ENCODE peak calls at places on chromosomes 7 and 10, in ten cellular contexts. One of them, this sample, is unnamed.

GRCh38 chr7:101058355-101058754 is 26.9 kb upstream of the TRIM56 start:
- DNase-seq in breast epithelium: no peak
- DNase-seq in RWPE1: peak
- DNase-seq in body of pancreas: peak
- DNase-seq in ascending aorta: no peak
- DNase-seq in psoas muscle: peak
- DNase-seq in mammary epithelial cell: peak
- DNase-seq in HCT116: peak
- DNase-seq in OCI-LY7: peak
- DNase-seq in cardiac muscle cell: peak
- DNase-seq in this sample: no peak

GRCh38 chr10:86836044-86836443 is 79.6 kb downstream of the BMPR1A start:
- DNase-seq in breast epithelium: no peak
- DNase-seq in RWPE1: no peak
- DNase-seq in body of pancreas: no peak
- DNase-seq in ascending aorta: no peak
- DNase-seq in psoas muscle: no peak
- DNase-seq in mammary epithelial cell: no peak
- DNase-seq in HCT116: no peak
- DNase-seq in OCI-LY7: no peak
- DNase-seq in cardiac muscle cell: no peak
- DNase-seq in this sample: no peak

GRCh38 chr7:108603922-108604684 is 34.4 kb downstream of the DNAJB9 start:
- DNase-seq in breast epithelium: no peak
- DNase-seq in RWPE1: peak
- DNase-seq in body of pancreas: no peak
- DNase-seq in ascending aorta: no peak
- DNase-seq in psoas muscle: no peak
- DNase-seq in mammary epithelial cell: no peak
- DNase-seq in HCT116: no peak
- DNase-seq in OCI-LY7: no peak
- DNase-seq in cardiac muscle cell: no peak
- DNase-seq in this sample: no peak

GRCh38 chr7:141374425-141374824 is 176.8 kb upstream of the AGK start:
- DNase-seq in breast epithelium: no peak
- DNase-seq in RWPE1: no peak
- DNase-seq in body of pancreas: no peak
- DNase-seq in ascending aorta: no peak
- DNase-seq in psoas muscle: no peak
- DNase-seq in mammary epithelial cell: no peak
- DNase-seq in HCT116: no peak
- DNase-seq in OCI-LY7: no peak
- DNase-seq in cardiac muscle cell: no peak
- DNase-seq in this sample: no peak

GRCh38 chr7:21092923-21093702 is 306.4 kb upstream of the SP8 start:
- DNase-seq in breast epithelium: no peak
- DNase-seq in RWPE1: no peak
- DNase-seq in body of pancreas: no peak
- DNase-seq in ascending aorta: no peak
- DNase-seq in psoas muscle: no peak
- DNase-seq in mammary epithelial cell: no peak
- DNase-seq in HCT116: no peak
- DNase-seq in OCI-LY7: no peak
- DNase-seq in cardiac muscle cell: no peak
- DNase-seq in this sample: no peak

GRCh38 chr10:49182776-49183175 is 5.4 kb downstream of the TMEM273 start:
- DNase-seq in breast epithelium: no peak
- DNase-seq in RWPE1: no peak
- DNase-seq in body of pancreas: no peak
- DNase-seq in ascending aorta: no peak
- DNase-seq in psoas muscle: no peak
- DNase-seq in mammary epithelial cell: no peak
- DNase-seq in HCT116: no peak
- DNase-seq in OCI-LY7: no peak
- DNase-seq in cardiac muscle cell: no peak
- DNase-seq in this sample: no peak

GRCh38 chr10:49270565-49270964 is 28.4 kb upstream of the C10orf71 start:
- DNase-seq in breast epithelium: no peak
- DNase-seq in RWPE1: no peak
- DNase-seq in body of pancreas: no peak
- DNase-seq in ascending aorta: no peak
- DNase-seq in psoas muscle: no peak
- DNase-seq in mammary epithelial cell: no peak
- DNase-seq in HCT116: no peak
- DNase-seq in OCI-LY7: no peak
- DNase-seq in cardiac muscle cell: no peak
- DNase-seq in this sample: no peak

GRCh38 chr7:36165802-36166201 is 12.7 kb downstream of the EEPD1 start:
- DNase-seq in breast epithelium: no peak
- DNase-seq in RWPE1: no peak
- DNase-seq in body of pancreas: no peak
- DNase-seq in ascending aorta: no peak
- DNase-seq in psoas muscle: no peak
- DNase-seq in mammary epithelial cell: no peak
- DNase-seq in HCT116: no peak
- DNase-seq in OCI-LY7: no peak
- DNase-seq in cardiac muscle cell: no peak
- DNase-seq in this sample: no peak

GRCh38 chr10:26737730-26738129 is 40.2 kb downstream of the PDSS1 start:
- DNase-seq in breast epithelium: no peak
- DNase-seq in RWPE1: no peak
- DNase-seq in body of pancreas: peak
- DNase-seq in ascending aorta: no peak
- DNase-seq in psoas muscle: no peak
- DNase-seq in mammary epithelial cell: peak
- DNase-seq in HCT116: no peak
- DNase-seq in OCI-LY7: peak
- DNase-seq in cardiac muscle cell: no peak
- DNase-seq in this sample: no peak

GRCh38 chr7:39952791-39953190 is 2.7 kb downstream of the CDK13 start:
- DNase-seq in breast epithelium: no peak
- DNase-seq in RWPE1: no peak
- DNase-seq in body of pancreas: no peak
- DNase-seq in ascending aorta: no peak
- DNase-seq in psoas muscle: no peak
- DNase-seq in mammary epithelial cell: peak
- DNase-seq in HCT116: no peak
- DNase-seq in OCI-LY7: no peak
- DNase-seq in cardiac muscle cell: no peak
- DNase-seq in this sample: no peak

GRCh38 chr10:122648599-122649428 is 50.8 kb downstream of the C10orf120 start:
- DNase-seq in breast epithelium: no peak
- DNase-seq in RWPE1: peak
- DNase-seq in body of pancreas: peak
- DNase-seq in ascending aorta: no peak
- DNase-seq in psoas muscle: peak
- DNase-seq in mammary epithelial cell: peak
- DNase-seq in HCT116: peak
- DNase-seq in OCI-LY7: peak
- DNase-seq in cardiac muscle cell: peak
- DNase-seq in this sample: no peak

GRCh38 chr10:132387723-132388210 is 9.2 kb upstream of the PWWP2B start:
- DNase-seq in breast epithelium: no peak
- DNase-seq in RWPE1: peak
- DNase-seq in body of pancreas: peak
- DNase-seq in ascending aorta: peak
- DNase-seq in psoas muscle: peak
- DNase-seq in mammary epithelial cell: no peak
- DNase-seq in HCT116: no peak
- DNase-seq in OCI-LY7: peak
- DNase-seq in cardiac muscle cell: peak
- DNase-seq in this sample: no peak

GRCh38 chr10:127612-128432 is 7.4 kb upstream of the ZMYND11 start:
- DNase-seq in breast epithelium: no peak
- DNase-seq in RWPE1: no peak
- DNase-seq in body of pancreas: peak
- DNase-seq in ascending aorta: no peak
- DNase-seq in psoas muscle: no peak
- DNase-seq in mammary epithelial cell: no peak
- DNase-seq in HCT116: no peak
- DNase-seq in OCI-LY7: peak
- DNase-seq in cardiac muscle cell: no peak
- DNase-seq in this sample: no peak

GRCh38 chr10:9253121-9253520 is 1198.6 kb downstream of the GATA3 start:
- DNase-seq in breast epithelium: no peak
- DNase-seq in RWPE1: peak
- DNase-seq in body of pancreas: no peak
- DNase-seq in ascending aorta: no peak
- DNase-seq in psoas muscle: no peak
- DNase-seq in mammary epithelial cell: peak
- DNase-seq in HCT116: no peak
- DNase-seq in OCI-LY7: no peak
- DNase-seq in cardiac muscle cell: no peak
- DNase-seq in this sample: no peak

GRCh38 chr10:16894834-16895233 is 77.6 kb upstream of the RSU1 start:
- DNase-seq in breast epithelium: no peak
- DNase-seq in RWPE1: no peak
- DNase-seq in body of pancreas: no peak
- DNase-seq in ascending aorta: no peak
- DNase-seq in psoas muscle: no peak
- DNase-seq in mammary epithelial cell: no peak
- DNase-seq in HCT116: no peak
- DNase-seq in OCI-LY7: no peak
- DNase-seq in cardiac muscle cell: no peak
- DNase-seq in this sample: no peak

GRCh38 chr10:103616705-103617361 is 123.3 kb downstream of the NEURL1 start:
- DNase-seq in breast epithelium: peak
- DNase-seq in RWPE1: no peak
- DNase-seq in body of pancreas: peak
- DNase-seq in ascending aorta: no peak
- DNase-seq in psoas muscle: peak
- DNase-seq in mammary epithelial cell: no peak
- DNase-seq in HCT116: no peak
- DNase-seq in OCI-LY7: no peak
- DNase-seq in cardiac muscle cell: no peak
- DNase-seq in this sample: no peak

GRCh38 chr7:150382844-150383225 is 3.7 kb downstream of the ZNF775 start:
- DNase-seq in breast epithelium: no peak
- DNase-seq in RWPE1: no peak
- DNase-seq in body of pancreas: no peak
- DNase-seq in ascending aorta: no peak
- DNase-seq in psoas muscle: no peak
- DNase-seq in mammary epithelial cell: no peak
- DNase-seq in HCT116: no peak
- DNase-seq in OCI-LY7: no peak
- DNase-seq in cardiac muscle cell: no peak
- DNase-seq in this sample: no peak

GRCh38 chr7:51160990-51161615 is 155.5 kb downstream of the COBL start:
- DNase-seq in breast epithelium: peak
- DNase-seq in RWPE1: peak
- DNase-seq in body of pancreas: peak
- DNase-seq in ascending aorta: no peak
- DNase-seq in psoas muscle: peak
- DNase-seq in mammary epithelial cell: peak
- DNase-seq in HCT116: peak
- DNase-seq in OCI-LY7: peak
- DNase-seq in cardiac muscle cell: peak
- DNase-seq in this sample: no peak

GRCh38 chr10:110284262-110284661 is 20.5 kb downstream of the SMNDC1 start:
- DNase-seq in breast epithelium: no peak
- DNase-seq in RWPE1: no peak
- DNase-seq in body of pancreas: no peak
- DNase-seq in ascending aorta: no peak
- DNase-seq in psoas muscle: no peak
- DNase-seq in mammary epithelial cell: no peak
- DNase-seq in HCT116: no peak
- DNase-seq in OCI-LY7: no peak
- DNase-seq in cardiac muscle cell: no peak
- DNase-seq in this sample: no peak
- H3K27ac ChIP-seq in breast epithelium: no peak
- H3K27ac ChIP-seq in RWPE1: no peak
- H3K27ac ChIP-seq in body of pancreas: no peak
- H3K27ac ChIP-seq in ascending aorta: no peak
- H3K27ac ChIP-seq in psoas muscle: no peak
- H3K27ac ChIP-seq in mammary epithelial cell: no peak
- H3K27ac ChIP-seq in HCT116: no peak
- H3K27ac ChIP-seq in OCI-LY7: no peak
- H3K27ac ChIP-seq in cardiac muscle cell: no peak
- H3K27ac ChIP-seq in this sample: no peak

GRCh38 chr10:14032406-14032998 is 298.2 kb downstream of the FRMD4A start:
- DNase-seq in breast epithelium: no peak
- DNase-seq in RWPE1: no peak
- DNase-seq in body of pancreas: no peak
- DNase-seq in ascending aorta: no peak
- DNase-seq in psoas muscle: no peak
- DNase-seq in mammary epithelial cell: no peak
- DNase-seq in HCT116: peak
- DNase-seq in OCI-LY7: peak
- DNase-seq in cardiac muscle cell: peak
- DNase-seq in this sample: no peak
- TF ChIP-seq CTCF in breast epithelium: peak
- TF ChIP-seq CTCF in RWPE1: peak
- TF ChIP-seq CTCF in body of pancreas: peak
- TF ChIP-seq CTCF in ascending aorta: peak
- TF ChIP-seq CTCF in psoas muscle: peak
- TF ChIP-seq CTCF in mammary epithelial cell: peak
- TF ChIP-seq CTCF in HCT116: peak
- TF ChIP-seq CTCF in OCI-LY7: peak
- TF ChIP-seq CTCF in cardiac muscle cell: peak
- TF ChIP-seq CTCF in this sample: peak

DNA sequence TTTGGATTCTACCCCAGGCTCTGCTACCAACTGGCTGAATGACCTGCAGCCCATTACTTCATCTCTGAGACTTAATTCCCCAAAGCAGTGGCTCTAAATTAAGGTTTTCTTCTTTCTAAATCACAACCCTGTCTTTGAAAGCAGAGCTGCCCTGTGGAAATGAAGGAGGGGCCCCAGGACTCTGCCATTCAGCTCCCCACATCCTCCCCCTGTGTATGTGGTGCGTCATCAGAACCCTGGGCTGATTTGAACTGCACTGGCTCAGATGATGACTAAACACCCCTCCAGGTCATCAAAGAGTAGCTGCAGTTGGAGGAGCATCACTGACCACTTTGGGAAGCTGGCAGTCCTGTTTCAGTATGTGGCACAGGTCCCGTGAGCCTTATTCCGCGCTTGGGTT is 46.6 kb downstream of the BPGM start:
- DNase-seq in breast epithelium: no peak
- DNase-seq in RWPE1: peak
- DNase-seq in body of pancreas: no peak
- DNase-seq in ascending aorta: peak
- DNase-seq in psoas muscle: peak
- DNase-seq in mammary epithelial cell: peak
- DNase-seq in HCT116: no peak
- DNase-seq in OCI-LY7: no peak
- DNase-seq in cardiac muscle cell: no peak
- DNase-seq in this sample: peak
- H3K27ac ChIP-seq in breast epithelium: peak
- H3K27ac ChIP-seq in RWPE1: no peak
- H3K27ac ChIP-seq in body of pancreas: no peak
- H3K27ac ChIP-seq in ascending aorta: peak
- H3K27ac ChIP-seq in psoas muscle: peak
- H3K27ac ChIP-seq in mammary epithelial cell: peak
- H3K27ac ChIP-seq in HCT116: no peak
- H3K27ac ChIP-seq in OCI-LY7: no peak
- H3K27ac ChIP-seq in cardiac muscle cell: no peak
- H3K27ac ChIP-seq in this sample: peak

DNA sequence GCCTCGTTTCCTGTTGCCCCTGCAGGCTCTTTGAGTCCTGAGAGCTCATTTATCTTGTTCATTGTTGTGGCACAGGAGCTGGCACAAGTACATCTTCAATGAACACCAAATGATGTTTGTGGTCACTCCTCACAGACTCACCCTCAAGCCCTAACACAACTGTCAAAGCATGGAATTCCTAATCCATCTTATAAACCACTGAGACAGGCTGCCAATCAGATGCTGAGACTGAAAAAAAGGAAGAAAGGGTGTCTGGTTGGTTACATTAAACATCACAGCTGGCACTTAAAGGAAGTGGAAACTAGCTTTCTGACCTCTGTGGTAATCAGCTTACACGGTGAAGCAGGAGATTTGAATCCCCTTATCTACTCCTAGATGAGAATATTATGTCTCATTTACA is 7.7 kb upstream of the CCDC172 start:
- DNase-seq in breast epithelium: no peak
- DNase-seq in RWPE1: no peak
- DNase-seq in body of pancreas: no peak
- DNase-seq in ascending aorta: no peak
- DNase-seq in psoas muscle: no peak
- DNase-seq in mammary epithelial cell: no peak
- DNase-seq in HCT116: no peak
- DNase-seq in OCI-LY7: no peak
- DNase-seq in cardiac muscle cell: no peak
- DNase-seq in this sample: no peak
- TF ChIP-seq CTCF in breast epithelium: no peak
- TF ChIP-seq CTCF in RWPE1: no peak
- TF ChIP-seq CTCF in body of pancreas: no peak
- TF ChIP-seq CTCF in ascending aorta: no peak
- TF ChIP-seq CTCF in psoas muscle: no peak
- TF ChIP-seq CTCF in mammary epithelial cell: no peak
- TF ChIP-seq CTCF in HCT116: no peak
- TF ChIP-seq CTCF in OCI-LY7: no peak
- TF ChIP-seq CTCF in cardiac muscle cell: no peak
- TF ChIP-seq CTCF in this sample: no peak